ENCODE peak calls at places on chromosomes 11 and 22, in eight cellular contexts. H, U, B, P, W, S, Y and Q are unnamed samples. For H3K9me3, the result is how much of the 10 kb centered on the place peaks cover.

GRCh38 chr11:93521086-93521485 is 22.1 kb downstream of the SMCO4 start:
- DNase-seq in H (no peak), U (no peak), B (no peak), P (no peak), W (no peak), S (no peak), Y (no peak), Q (no peak)

GRCh38 chr22:50727678-50728522 is 10.1 kb upstream of the ACR start:
- DNase-seq in H (no peak), U (no peak), B (no peak), P (no peak), W (no peak), S (no peak), Y (no peak), Q (no peak)

GRCh38 chr11:103676413-103676812 is 360.0 kb upstream of the DDI1 start:
- DNase-seq in H (no peak), U (no peak), B (no peak), P (no peak), W (no peak), S (no peak), Y (no peak), Q (peak)

GRCh38 chr22:30879398-30879797 is 89.2 kb downstream of the MORC2 start:
- DNase-seq in H (no peak), U (no peak), B (no peak), P (no peak), W (no peak), S (no peak), Y (no peak), Q (no peak)

GRCh38 chr11:116500833-116501622 is 271.8 kb downstream of the BUD13 start:
- DNase-seq in H (peak), U (no peak), B (no peak), P (no peak), W (peak), S (no peak), Y (no peak), Q (no peak)

GRCh38 chr22:38135133-38135706 is 24.7 kb upstream of the BAIAP2L2 start:
- DNase-seq in H (no peak), U (no peak), B (no peak), P (no peak), W (no peak), S (no peak), Y (no peak), Q (peak)

GRCh38 chr11:130218501-130218900 is 58.9 kb downstream of the ST14 start:
- DNase-seq in H (no peak), U (no peak), B (no peak), P (peak), W (no peak), S (no peak), Y (no peak), Q (no peak)

GRCh38 chr22:24141586-24141985 is 39.7 kb upstream of the SUSD2 start:
- DNase-seq in H (no peak), U (no peak), B (no peak), P (no peak), W (no peak), S (no peak), Y (no peak), Q (peak)

GRCh38 chr11:63939351-63939920 is 634 bp downstream of the NAA40 start:
- DNase-seq in H (no peak), U (no peak), B (peak), P (no peak), W (no peak), S (no peak), Y (no peak), Q (peak)

GRCh38 chr11:122618927-122619326 is 36.6 kb upstream of the UBASH3B start:
- DNase-seq in H (no peak), U (no peak), B (no peak), P (no peak), W (no peak), S (no peak), Y (no peak), Q (no peak)

GRCh38 chr22:41341990-41342389 is 39.8 kb upstream of the TEF start:
- DNase-seq in H (no peak), U (no peak), B (no peak), P (no peak), W (no peak), S (no peak), Y (no peak), Q (no peak)

GRCh38 chr11:44681698-44682097 is 45.1 kb upstream of the TSPAN18 start:
- DNase-seq in H (no peak), U (no peak), B (no peak), P (no peak), W (no peak), S (no peak), Y (no peak), Q (peak)

GRCh38 chr11:16184588-16184987 is 171.8 kb downstream of the SOX6 start:
- DNase-seq in H (no peak), U (no peak), B (no peak), P (no peak), W (no peak), S (no peak), Y (no peak), Q (peak)

GRCh38 chr11:2383823-2384722 is 7.0 kb downstream of the CD81 start:
- DNase-seq in H (no peak), U (no peak), B (no peak), P (peak), W (no peak), S (peak), Y (no peak), Q (peak)

GRCh38 chr22:48872271-48873260 is 955.1 kb downstream of the BRD1 start:
- DNase-seq in H (no peak), U (no peak), B (no peak), P (no peak), W (no peak), S (no peak), Y (no peak), Q (no peak)
- H3K9me3 ChIP-seq in H (under half), U (under half), B (under half), P (under half), W (under half), S (under half), Y (under half), Q (under half)

DNA sequence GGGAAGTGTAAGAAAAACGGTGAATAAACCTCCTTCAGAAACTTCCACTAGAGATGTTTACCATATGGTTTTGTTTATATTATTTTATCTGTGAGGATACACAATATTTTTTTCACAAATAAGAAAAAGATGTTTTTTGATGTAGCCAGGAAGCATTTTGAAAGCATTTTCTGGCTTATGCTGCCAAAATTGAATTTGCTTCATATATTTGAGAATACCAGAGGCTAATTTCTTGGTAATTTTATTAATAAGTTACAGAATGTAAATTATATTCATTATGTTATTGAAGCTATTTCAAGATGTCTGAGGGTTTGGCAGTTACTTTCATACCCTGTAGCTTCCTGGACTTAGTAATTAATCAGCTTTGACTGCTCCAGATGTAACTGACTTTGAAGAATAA is 686.6 kb downstream of the LUZP2 start:
- DNase-seq in H (no peak), U (no peak), B (no peak), P (no peak), W (no peak), S (no peak), Y (no peak), Q (no peak)
- H3K9me3 ChIP-seq in H (under half), U (under half), B (under half), P (under half), W (under half), S (under half), Y (under half), Q (under half)

DNA sequence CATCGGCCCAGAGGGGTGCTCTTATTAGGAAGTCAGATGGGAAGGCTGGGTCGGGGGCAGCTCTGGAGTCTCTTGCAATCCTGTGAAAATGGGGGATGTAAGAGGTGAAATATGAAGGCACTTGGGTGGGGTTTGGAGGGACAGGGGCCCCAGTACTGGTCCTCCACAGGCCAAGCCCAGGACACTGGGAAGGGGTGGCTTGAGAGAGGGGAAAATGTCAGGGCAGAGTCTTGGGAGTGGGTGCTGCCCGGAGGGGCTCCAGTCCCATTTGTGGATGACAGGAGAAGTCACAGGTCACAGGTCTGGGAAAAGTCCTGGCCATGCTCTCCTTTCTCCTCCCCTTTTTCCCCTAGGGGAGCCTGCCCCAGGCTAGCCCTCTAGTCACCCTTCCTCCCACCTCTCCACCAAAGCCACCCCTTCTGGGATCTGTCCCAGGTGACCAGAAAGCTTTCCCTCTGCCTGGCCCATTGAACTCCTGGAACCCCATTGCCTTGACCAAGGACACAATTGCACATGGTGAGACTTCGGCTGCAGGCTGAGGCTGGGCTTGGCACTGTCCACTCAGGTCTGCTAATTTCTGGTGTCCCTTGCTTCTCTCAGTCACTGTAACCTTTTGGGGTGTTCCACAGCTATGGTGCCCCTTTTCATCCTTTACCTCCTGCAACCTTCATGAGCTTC is 1465.0 kb downstream of the TBC1D22A start:
- DNase-seq in H (no peak), U (no peak), B (no peak), P (peak), W (no peak), S (no peak), Y (no peak), Q (no peak)
- H3K9me3 ChIP-seq in H (under half), U (under half), B (under half), P (under half), W (under half), S (under half), Y (under half), Q (under half)

GRCh38 chr22:48357961-48358360 is 1469.7 kb downstream of the BRD1 start:
- DNase-seq in H (no peak), U (no peak), B (no peak), P (no peak), W (no peak), S (no peak), Y (no peak), Q (no peak)
- H3K9me3 ChIP-seq in H (under half), U (under half), B (under half), P (under half), W (under half), S (under half), Y (under half), Q (under half)